ENCODE peak calls at places on chromosomes 4 and X, in five cellular contexts. D is WTC11, Y is activated T-helper 1 cell treated with Interleukin-2 at 50 U/mL for 16 hours, R is NB4, L is astrocyte of the cerebellum. X is an unnamed sample.

GRCh38 chrX:16199343-16199742 is 32.1 kb downstream of the MAGEB17 start:
- DNase-seq in Y (no peak), D (no peak), R (no peak), L (no peak), X (no peak)

GRCh38 chr4:37981844-37982720 is 21.9 kb downstream of the PTTG2 start:
- DNase-seq in R (no peak), D (no peak), L (no peak), Y (no peak), X (no peak)

GRCh38 chr4:117983541-117984451 is 50.5 kb upstream of the NDST3 start:
- DNase-seq in Y (no peak), D (no peak), L (peak), R (peak), X (peak)

GRCh38 chrX:115233497-115234219 is at the start of gene LRCH2:
- DNase-seq in L (peak), Y (no peak), D (peak), R (no peak), X (no peak)

GRCh38 chrX:154506483-154507332 is 9.3 kb downstream of the FAM3A start:
- DNase-seq in Y (no peak), L (no peak), D (no peak), R (no peak), X (no peak)

GRCh38 chr4:96776922-96777510 is 937.1 kb downstream of the PDHA2 start:
- DNase-seq in Y (no peak), R (no peak), L (no peak), D (no peak), X (no peak)

GRCh38 chr4:172232966-172233365 is 419.8 kb downstream of the GALNTL6 start:
- DNase-seq in D (peak), Y (no peak), L (no peak), R (no peak), X (no peak)

GRCh38 chr4:139916041-139916440 is 237.9 kb downstream of the MAML3 start:
- DNase-seq in L (no peak), D (no peak), R (no peak), Y (no peak), X (no peak)

GRCh38 chr4:107153228-107153627 is 117.1 kb upstream of the DKK2 start:
- DNase-seq in Y (no peak), R (peak), L (no peak), D (peak), X (peak)

GRCh38 chr4:140222175-140222574 is 68.2 kb upstream of the MAML3 start:
- DNase-seq in D (no peak), R (no peak), L (no peak), Y (no peak), X (no peak)

GRCh38 chrX:71911023-71911730 is 532 bp downstream of the NHSL2 start:
- DNase-seq in D (peak), Y (peak), R (peak), L (no peak), X (peak)

GRCh38 chr4:124409044-124409443 is 303.5 kb downstream of the ANKRD50 start:
- DNase-seq in L (no peak), Y (no peak), R (no peak), D (no peak), X (no peak)

GRCh38 chr4:111028829-111029228 is 406.0 kb upstream of the PITX2 start:
- DNase-seq in L (no peak), Y (no peak), R (no peak), D (no peak), X (no peak)

GRCh38 chr4:181301735-181302380 is 941.3 kb upstream of the TENM3 start:
- DNase-seq in D (peak), Y (no peak), R (peak), L (no peak), X (peak)

GRCh38 chrX:132843387-132843786 is 115.0 kb downstream of the HS6ST2 start:
- DNase-seq in Y (no peak), D (no peak), R (no peak), L (no peak), X (no peak)

GRCh38 chr4:5200546-5200945 is 149.3 kb downstream of the STK32B start:
- DNase-seq in D (no peak), Y (no peak), R (no peak), L (no peak), X (no peak)

GRCh38 chr4:53465291-53465690 is 87.8 kb downstream of the FIP1L1 start:
- DNase-seq in L (no peak), Y (no peak), D (no peak), R (no peak), X (no peak)

GRCh38 chrX:154648931-154649863 is 4.2 kb downstream of the CTAG2 start:
- DNase-seq in Y (no peak), D (no peak), R (no peak), L (no peak), X (no peak)

GRCh38 chr4:93791570-93792195 is 36.9 kb upstream of the ATOH1 start:
- DNase-seq in D (peak), Y (no peak), L (peak), R (peak), X (peak)

GRCh38 chr4:8818063-8818881 is 53.4 kb downstream of the HMX1 start:
- DNase-seq in R (no peak), D (peak), Y (no peak), L (no peak), X (no peak)

GRCh38 chrX:151397741-151398070 is 700 bp downstream of the VMA21 start:
- DNase-seq in D (no peak), R (no peak), Y (no peak), L (no peak), X (no peak)

X was measured in KBM-7.